ENCODE peak calls at places on chromosomes 5 and 9, in nine cellular contexts. R, U, H, E, N, Z, D, X and T are unnamed samples.

GRCh38 chr5:168424506-168425298 is 61.6 kb upstream of the RARS1 start:
- DNase-seq in R (no peak), N (no peak), E (no peak), D (no peak), X (no peak), Z (no peak), H (no peak), U (no peak), T (no peak)

GRCh38 chr9:91273853-91274552 is 87.7 kb downstream of the AUH start:
- DNase-seq in D (peak; percentile 19), Z (no peak), U (no peak), H (peak; percentile 15), R (no peak), X (no peak), N (no peak), E (no peak), T (peak; percentile 36)

GRCh38 chr5:116766470-116766947 is 191.9 kb upstream of the SEMA6A start:
- DNase-seq in H (peak; percentile 9), X (no peak), E (peak; percentile 32), R (peak; percentile 49), D (peak; percentile 73), U (no peak), Z (no peak), N (peak; percentile 58), T (no peak)

GRCh38 chr9:128429505-128430086 is 8.9 kb downstream of the CERCAM start:
- DNase-seq in E (no peak), R (no peak), U (no peak), X (no peak), D (peak; percentile 29), H (no peak), N (no peak), Z (no peak), T (no peak)

GRCh38 chr9:23829580-23830458 is 3.8 kb upstream of the ELAVL2 start:
- DNase-seq in R (no peak), U (no peak), Z (no peak), E (no peak), X (no peak), H (no peak), D (peak; percentile 46), N (peak; percentile 80), T (no peak)

GRCh38 chr5:143008809-143009521 is 238.8 kb downstream of the ARHGAP26 start:
- DNase-seq in X (peak; percentile 53), E (no peak), R (no peak), Z (no peak), D (peak; percentile 65), H (peak; percentile 94), U (peak; percentile 59), N (no peak), T (peak; percentile 30)

GRCh38 chr5:51096859-51097258 is 286.4 kb upstream of the ISL1 start:
- DNase-seq in D (no peak), N (no peak), R (no peak), X (no peak), E (no peak), U (no peak), H (no peak), Z (no peak), T (no peak)

GRCh38 chr5:143759368-143760136 is 52.4 kb upstream of the HMHB1 start:
- DNase-seq in R (no peak), X (no peak), H (no peak), Z (no peak), U (no peak), N (no peak), E (no peak), D (no peak), T (no peak)

GRCh38 chr5:2985718-2986117 is 234.2 kb upstream of the IRX2 start:
- DNase-seq in Z (no peak), E (no peak), H (no peak), D (no peak), N (no peak), R (no peak), X (no peak), U (no peak), T (no peak)

GRCh38 chr5:148751025-148751424 is 75.4 kb upstream of the ADRB2 start:
- DNase-seq in E (no peak), R (no peak), D (no peak), H (no peak), N (no peak), X (no peak), U (no peak), Z (no peak), T (no peak)

GRCh38 chr9:79028101-79028500 is 543.7 kb upstream of the TLE4 start:
- DNase-seq in N (no peak), E (no peak), H (no peak), R (no peak), X (no peak), D (peak; percentile 63), Z (no peak), U (no peak), T (no peak)

GRCh38 chr5:78757269-78758053 is 108.9 kb upstream of the LHFPL2 start:
- DNase-seq in E (no peak), R (no peak), U (no peak), X (no peak), D (no peak), N (no peak), H (peak; percentile 10), Z (no peak), T (no peak)

GRCh38 chr5:72848474-72849428 is 32.3 kb downstream of the TNPO1 start:
- DNase-seq in E (peak; percentile 88), H (peak; percentile 62), X (peak; percentile 26), D (peak; percentile 91), U (peak; percentile 33), Z (peak; percentile 90), N (peak; percentile 69), R (peak; percentile 54), T (peak; percentile 74)

GRCh38 chr5:89065919-89066318 is 182.9 kb upstream of the MEF2C start:
- DNase-seq in D (no peak), H (no peak), Z (no peak), N (no peak), U (no peak), R (no peak), E (no peak), X (no peak), T (no peak)

GRCh38 chr9:94812343-94812742 is 85.8 kb downstream of the AOPEP start:
- DNase-seq in X (no peak), H (peak; percentile 8), U (no peak), D (no peak), N (no peak), R (no peak), Z (no peak), E (no peak), T (no peak)

GRCh38 chr9:16039988-16040761 is 487.3 kb downstream of the CCDC171 start:
- DNase-seq in X (no peak), R (peak; percentile 7), Z (no peak), D (no peak), E (no peak), N (peak; percentile 90), U (no peak), H (no peak), T (no peak)

GRCh38 chr5:78887384-78888118 is 97.6 kb downstream of the ARSB start:
- DNase-seq in H (peak; percentile 46), E (no peak), N (peak; percentile 38), D (no peak), X (no peak), Z (no peak), R (no peak), U (no peak), T (peak; percentile 64)

GRCh38 chr9:126449725-126450443 is 123.3 kb downstream of the MVB12B start:
- DNase-seq in R (no peak), X (no peak), U (no peak), D (no peak), N (no peak), E (no peak), Z (peak; percentile 59), H (no peak), T (no peak)

GRCh38 chr9:127897194-127897692 is 2.2 kb downstream of the ST6GALNAC6 start:
- DNase-seq in Z (peak; percentile 80), N (peak; percentile 98), H (peak; percentile 56), X (no peak), U (peak; percentile 25), D (peak; percentile 63), R (peak; percentile 81), E (peak; percentile 82), T (peak; percentile 81)

GRCh38 chr5:151463137-151464029 is 16.0 kb downstream of the SLC36A1 start:
- DNase-seq in Z (no peak), H (peak; percentile 10), E (no peak), U (no peak), R (peak; percentile 22), N (peak; percentile 90), D (no peak), X (no peak), T (no peak)

GRCh38 chr5:127076730-127077129 is 3.4 kb upstream of the C5orf63 start:
- DNase-seq in H (no peak), R (no peak), E (no peak), U (no peak), X (no peak), D (peak; percentile 57), Z (no peak), N (no peak), T (no peak)

GRCh38 chr9:19102181-19102630 is 498 bp downstream of the HAUS6 start:
- DNase-seq in Z (peak; percentile 85), N (peak; percentile 65), R (peak; percentile 56), U (peak; percentile 17), E (no peak), D (peak; percentile 82), X (peak; percentile 5), H (peak; percentile 57), T (peak; percentile 29)

GRCh38 chr5:66169534-66169933 is 25.4 kb downstream of the SREK1 start:
- DNase-seq in D (no peak), U (no peak), N (no peak), E (no peak), R (no peak), Z (no peak), X (no peak), H (no peak), T (no peak)

GRCh38 chr5:67214713-67215591 is 18.4 kb upstream of the CD180 start:
- DNase-seq in E (no peak), Z (no peak), D (peak; percentile 61), U (no peak), H (no peak), N (no peak), X (no peak), R (no peak), T (no peak)